ENCODE peak calls at places on chromosome 13, in seven cellular contexts. R is H1, T is stomach, I is tibial nerve, E is upper lobe of left lung, X is GM12878, J is ovary. O is an unnamed sample. For H3K4me1, the result is how much of the 10 kb centered on the place peaks cover.

GRCh38 chr13:94139393-94139995 is 340.0 kb downstream of the DCT start:
- DNase-seq in R (no peak), I (no peak), X (no peak), E (no peak), J (no peak), T (no peak), O (no peak)

GRCh38 chr13:54356849-54357248 is 1328.2 kb downstream of the OLFM4 start:
- DNase-seq in T (no peak), X (no peak), R (no peak), E (no peak), I (no peak), J (no peak), O (no peak)

GRCh38 chr13:29713841-29714240 is 118.4 kb upstream of the SLC7A1 start:
- DNase-seq in R (no peak), T (no peak), J (no peak), X (no peak), I (no peak), E (no peak), O (no peak)

GRCh38 chr13:20461481-20461859 is 64.2 kb downstream of the CRYL1 start:
- DNase-seq in R (no peak), X (no peak), I (no peak), T (no peak), E (no peak), J (no peak), O (no peak)

GRCh38 chr13:39676315-39676876 is 20.9 kb downstream of the COG6 start:
- DNase-seq in X (no peak), I (peak), E (no peak), T (no peak), R (no peak), J (no peak), O (no peak)

GRCh38 chr13:45396548-45397095 is 21.6 kb downstream of the SLC25A30 start:
- DNase-seq in X (no peak), T (peak), E (no peak), J (no peak), I (no peak), R (no peak), O (no peak)

GRCh38 chr13:59424661-59425060 is 739.1 kb downstream of the DIAPH3 start:
- DNase-seq in T (no peak), R (no peak), I (no peak), X (no peak), E (no peak), J (no peak), O (no peak)

GRCh38 chr13:66657165-66657895 is 572.8 kb downstream of the PCDH9 start:
- DNase-seq in R (no peak), X (no peak), E (no peak), I (peak), T (peak), J (peak), O (no peak)

GRCh38 chr13:44004881-44005280 is 125.2 kb downstream of the LACC1 start:
- DNase-seq in E (no peak), T (no peak), J (no peak), R (no peak), I (no peak), X (no peak), O (no peak)

GRCh38 chr13:113220877-113221276 is 11.5 kb downstream of the CUL4A start:
- DNase-seq in T (no peak), J (no peak), X (no peak), I (no peak), E (no peak), R (no peak), O (no peak)

GRCh38 chr13:101575591-101575990 is 123.1 kb downstream of the ITGBL1 start:
- DNase-seq in J (no peak), I (no peak), E (no peak), R (no peak), X (no peak), T (no peak), O (no peak)

GRCh38 chr13:51730927-51731326 is 73.0 kb downstream of the DHRS12 start:
- DNase-seq in E (no peak), R (no peak), J (no peak), I (no peak), T (no peak), X (no peak), O (no peak)

GRCh38 chr13:51729853-51730553 is 74.0 kb downstream of the DHRS12 start:
- DNase-seq in T (no peak), X (no peak), J (peak), R (no peak), I (no peak), E (no peak), O (peak)

GRCh38 chr13:51731759-51732158 is 72.2 kb downstream of the DHRS12 start:
- DNase-seq in T (no peak), R (no peak), I (no peak), J (no peak), E (no peak), X (no peak), O (no peak)

GRCh38 chr13:51734786-51735185 is 69.2 kb downstream of the DHRS12 start:
- DNase-seq in R (no peak), X (no peak), J (no peak), I (no peak), E (no peak), T (no peak), O (no peak)

GRCh38 chr13:51733656-51734334 is 70.2 kb downstream of the DHRS12 start:
- DNase-seq in X (no peak), R (no peak), J (no peak), I (peak), T (no peak), E (no peak), O (no peak)
- H3K4me1 ChIP-seq in X (under half), R (under half), J (under half), I (under half), T (under half), E (under half), O (under half)

GRCh38 chr13:73421310-73421912 is 362.6 kb downstream of the KLF5 start:
- DNase-seq in X (no peak), J (no peak), I (no peak), R (no peak), T (peak), E (no peak), O (peak)
- TF ChIP-seq EP300 in X (no peak), J (no peak), I (no peak), R (no peak), T (no peak), E (no peak), O (no peak)

DNA sequence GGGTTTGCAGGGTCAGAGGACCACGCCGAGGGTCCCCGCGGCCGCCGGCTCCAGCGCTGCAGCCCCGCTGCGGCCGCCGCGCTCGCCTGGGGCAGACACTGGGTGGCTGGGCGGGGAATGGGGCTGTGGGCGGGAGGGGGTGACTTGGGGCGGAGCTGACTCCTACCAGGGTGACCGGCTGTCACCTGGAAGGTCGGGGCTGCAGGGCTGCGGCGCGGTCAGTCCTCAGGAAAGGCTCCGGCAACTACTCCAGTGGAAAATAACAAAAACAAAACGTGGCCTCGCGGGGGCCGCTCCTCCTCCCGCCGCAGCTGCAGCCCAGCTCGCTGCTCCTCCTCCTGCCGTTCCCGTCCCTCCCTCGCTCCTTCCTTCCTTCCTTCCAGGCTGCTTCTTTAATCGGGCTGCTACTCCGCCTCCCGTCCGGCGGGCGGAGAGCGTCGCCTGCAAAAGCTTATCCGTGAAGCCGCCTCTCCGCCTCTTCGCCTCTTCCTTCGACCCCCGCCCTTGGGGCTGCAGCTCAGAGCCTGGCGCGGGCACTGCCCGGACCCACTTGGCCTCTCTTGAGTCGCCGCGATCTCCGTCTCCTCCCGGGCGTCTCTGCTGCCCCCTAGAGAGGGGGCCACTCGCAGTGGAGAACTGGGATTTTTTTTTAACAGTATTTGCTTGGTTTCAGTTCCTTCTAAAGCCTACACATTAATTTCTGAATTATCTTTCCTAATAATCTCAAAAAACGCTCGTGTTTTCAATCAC is at the start of gene TBC1D4:
- DNase-seq in J (peak), T (peak), I (peak), X (peak), E (peak), R (peak), O (peak)
- TF ChIP-seq POLR2A in J (no peak), T (no peak), I (peak), X (peak), E (peak), R (peak), O (peak)

GRCh38 chr13:96165840-96166239 is 75.9 kb downstream of the HS6ST3 start:
- DNase-seq in T (no peak), R (no peak), E (no peak), J (no peak), X (no peak), I (no peak), O (no peak)
- H3K4me1 ChIP-seq in T (under half), R (under half), E (under half), J (under half), X (under half), I (under half), O (under half)

GRCh38 chr13:95679722-95680121 is 2.8 kb downstream of the DNAJC3 start:
- DNase-seq in E (no peak), X (no peak), I (no peak), T (no peak), J (no peak), R (no peak), O (no peak)

GRCh38 chr13:95678967-95679366 is 2.0 kb downstream of the DNAJC3 start:
- DNase-seq in R (no peak), T (no peak), I (no peak), J (no peak), X (no peak), E (no peak), O (no peak)

GRCh38 chr13:95676775-95677563 is at the start of gene DNAJC3:
- DNase-seq in J (peak), R (peak), I (peak), T (peak), E (peak), X (peak), O (peak)

GRCh38 chr13:95676100-95676774 is 702 bp upstream of the DNAJC3 start:
- DNase-seq in J (no peak), I (peak), X (no peak), E (no peak), R (no peak), T (peak), O (peak)

DNA sequence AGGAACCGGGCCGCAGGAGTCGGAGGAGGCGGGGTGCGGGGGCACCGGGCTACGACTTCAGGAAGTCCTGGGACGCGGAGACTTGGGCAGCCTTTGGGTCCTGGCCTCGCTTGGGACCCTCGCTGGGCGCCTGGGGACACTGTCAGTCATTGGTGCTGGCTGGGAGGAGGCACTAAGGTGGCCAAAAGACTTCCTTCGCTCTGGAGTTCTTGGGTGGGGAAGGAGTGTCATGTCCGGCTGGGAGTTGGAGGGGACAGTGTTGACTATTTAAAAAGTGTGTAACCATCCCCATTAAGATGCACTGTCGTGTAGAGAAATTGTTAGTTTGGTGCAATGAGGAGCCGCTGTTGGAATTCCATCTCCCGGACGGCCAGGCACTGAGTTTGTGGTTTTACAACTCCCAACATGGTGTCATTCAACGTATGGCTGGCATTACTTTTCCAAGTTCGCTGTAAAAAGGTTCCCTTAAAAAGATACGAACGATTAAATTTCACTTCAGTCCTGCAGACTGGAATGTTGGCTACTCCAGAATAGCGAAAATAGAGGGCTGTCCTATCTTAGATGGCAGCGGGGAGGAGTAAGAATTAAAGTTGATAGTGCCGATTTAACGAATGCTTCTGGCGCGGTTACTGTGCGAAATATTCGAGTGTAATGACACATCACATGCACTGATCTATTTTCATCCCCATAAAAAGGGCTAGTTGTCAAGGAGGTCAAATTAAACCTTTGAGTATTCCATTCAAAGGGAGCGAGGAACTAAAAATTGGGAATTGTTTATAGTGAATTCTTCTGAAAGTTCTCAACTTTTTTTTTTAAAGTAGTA is 836 bp downstream of the DNAJC3 start:
- DNase-seq in T (no peak), E (no peak), I (no peak), X (no peak), R (no peak), J (no peak), O (peak)
- TF ChIP-seq EP300 in T (no peak), E (no peak), I (no peak), X (no peak), R (no peak), J (no peak), O (no peak)

DNA sequence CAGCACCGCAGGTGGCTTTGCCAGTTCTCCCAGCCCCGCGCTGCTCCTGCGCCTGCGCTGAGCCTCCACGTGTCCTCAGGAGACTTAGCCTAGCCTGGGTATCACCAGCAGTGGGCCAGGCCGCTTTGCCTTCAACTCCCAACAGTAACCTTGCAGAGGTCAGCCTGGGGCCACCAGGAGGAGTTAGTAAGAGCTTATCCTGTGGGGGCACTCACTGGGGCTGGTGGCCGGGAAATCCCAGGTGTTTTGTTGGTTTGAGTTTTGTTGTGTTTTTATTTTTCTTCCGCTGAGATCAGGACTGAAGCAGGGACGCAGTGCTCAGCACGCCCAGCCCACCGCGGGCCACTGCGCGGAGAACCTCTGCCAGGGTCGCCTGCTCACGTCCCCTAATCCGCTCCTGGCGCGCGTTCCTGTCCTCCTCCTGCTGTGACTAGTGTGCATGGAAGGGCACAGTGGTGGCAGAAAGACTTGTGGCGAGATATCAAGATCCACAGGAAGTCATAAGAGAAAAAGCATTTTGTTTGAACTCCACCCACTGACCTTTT is 207.4 kb upstream of the RFC3 start:
- DNase-seq in E (peak), J (no peak), T (no peak), X (no peak), R (peak), I (no peak), O (peak)
- TF ChIP-seq POLR2A in E (no peak), J (no peak), T (no peak), X (no peak), R (no peak), I (no peak), O (no peak)

DNA sequence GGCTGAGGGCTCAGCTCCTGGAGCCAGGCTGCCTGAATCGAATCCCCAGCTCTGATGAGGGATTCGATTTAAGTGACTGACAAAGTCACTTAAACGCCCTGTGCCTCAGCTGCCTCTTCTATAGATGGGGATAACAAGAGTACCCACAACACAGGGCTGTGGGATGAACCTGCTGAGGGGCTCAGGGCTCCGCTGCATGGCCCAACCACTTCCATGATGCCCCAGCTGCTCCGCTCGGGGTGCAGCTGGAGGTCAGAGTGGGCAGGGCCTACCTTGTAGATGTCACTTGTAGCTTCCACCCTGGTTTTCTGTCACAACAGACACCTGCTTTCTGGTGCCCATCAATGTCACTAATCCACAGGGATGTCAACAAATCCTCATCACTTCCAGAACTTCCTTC is 39.2 kb downstream of the STK24 start:
- DNase-seq in X (no peak), E (no peak), T (no peak), J (no peak), R (no peak), I (no peak), O (no peak)
- H3K4me1 ChIP-seq in X (under half), E (half or more), T (half or more), J (under half), R (under half), I (under half), O (under half)

DNA sequence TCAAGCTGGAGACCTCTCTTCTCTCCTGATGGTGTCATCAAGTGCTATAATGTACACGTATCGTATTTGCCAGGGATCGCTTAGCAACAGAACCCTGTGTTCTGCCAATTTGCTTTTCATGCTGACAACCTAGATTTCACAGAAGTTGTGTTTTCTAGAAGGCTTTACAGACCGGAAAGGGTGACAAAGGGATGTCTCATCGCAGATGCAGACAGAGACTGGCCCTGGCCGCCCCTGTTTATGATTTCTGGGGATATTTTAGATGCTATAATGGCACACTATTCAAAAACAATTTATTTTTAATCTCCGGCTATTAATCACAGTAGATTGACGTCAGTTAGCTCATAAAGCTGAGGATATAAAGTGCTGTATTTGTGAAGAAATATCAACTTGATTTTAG is 291.4 kb downstream of the IRS2 start:
- DNase-seq in R (no peak), I (no peak), X (no peak), E (no peak), J (no peak), T (no peak), O (no peak)
- TF ChIP-seq EP300 in R (no peak), I (no peak), X (no peak), E (no peak), J (no peak), T (no peak), O (no peak)

GRCh38 chr13:49935171-49936084 is 712 bp downstream of the SPRYD7 start:
- DNase-seq in X (no peak), R (peak), E (no peak), I (peak), J (no peak), T (peak), O (peak)
- TF ChIP-seq POLR2A in X (no peak), R (no peak), E (peak), I (no peak), J (no peak), T (no peak), O (no peak)